ENCODE peak calls at places on chromosomes 5 and 9, in five cellular contexts. S is NCI-H1092 treated with DMSO at 0.1 percent for 48 hours; N is activated T-helper 1 cell treated with Interleukin-2 at 50 U/mL for 16 hours; P is LoVo; Y is activated CD4-positive, CD25-positive, alpha-beta regulatory T cell treated with anti-CD3 and anti-CD28 coated beads, Interleukin-2, amount 50 U/mL, for 16 hours. K is an unnamed sample.

GRCh38 chr9:68750179-68750685 is 45.2 kb downstream of the PIP5K1B start:
- DNase-seq in Y (no peak), S (no peak), P (no peak), N (no peak), K (no peak)

GRCh38 chr5:154937718-154938466 is at the start of gene GEMIN5:
- DNase-seq in N (peak), P (peak), S (peak), Y (peak), K (peak)

GRCh38 chr5:157126-157715 is 34.1 kb upstream of the LRRC14B start:
- DNase-seq in N (no peak), S (no peak), P (no peak), Y (no peak), K (no peak)

GRCh38 chr9:136307215-136307750 is 3.4 kb upstream of the CCDC187 start:
- DNase-seq in S (no peak), P (no peak), N (no peak), Y (no peak), K (no peak)

GRCh38 chr5:132013006-132013689 is 1.7 kb upstream of the ACSL6 start:
- DNase-seq in P (no peak), S (no peak), N (no peak), Y (no peak), K (no peak)

GRCh38 chr9:136769710-136770191 is 5.4 kb upstream of the LCN15 start:
- DNase-seq in N (no peak), P (peak), Y (no peak), S (peak), K (peak)

GRCh38 chr5:122063836-122064235 is 14.2 kb downstream of the LOX start:
- DNase-seq in N (no peak), S (no peak), P (no peak), Y (no peak), K (no peak)

GRCh38 chr5:61824396-61824795 is 481.6 kb upstream of the KIF2A start:
- DNase-seq in S (no peak), N (no peak), P (no peak), Y (no peak), K (no peak)

GRCh38 chr5:179905144-179905526 is 2.6 kb downstream of the TBC1D9B start:
- DNase-seq in P (no peak), Y (no peak), S (no peak), N (no peak), K (no peak)

GRCh38 chr9:101736723-101737122 is 1.7 kb downstream of the GRIN3A start:
- DNase-seq in P (no peak), S (no peak), Y (no peak), N (no peak), K (peak)

GRCh38 chr5:59767753-59768159 is 125.8 kb downstream of the PDE4D start:
- DNase-seq in P (no peak), S (no peak), N (no peak), Y (no peak), K (no peak)

GRCh38 chr5:134784946-134785620 is 26.5 kb downstream of the DDX46 start:
- DNase-seq in Y (no peak), S (no peak), N (no peak), P (no peak), K (no peak)

GRCh38 chr5:68187268-68188055 is 28.1 kb upstream of the PIK3R1 start:
- DNase-seq in N (no peak), Y (no peak), P (no peak), S (peak), K (peak)

GRCh38 chr9:91253488-91253887 is 108.2 kb downstream of the AUH start:
- DNase-seq in Y (no peak), S (no peak), N (no peak), P (no peak), K (no peak)

GRCh38 chr9:133347515-133347984 is 381 bp downstream of the MED22 start:
- DNase-seq in P (peak), Y (no peak), N (no peak), S (peak), K (peak)

GRCh38 chr5:57171818-57172465 is 1.9 kb upstream of the GPBP1 start:
- DNase-seq in P (peak), N (no peak), Y (no peak), S (no peak), K (no peak)

GRCh38 chr9:89955144-89955543 is 350.3 kb downstream of the GADD45G start:
- DNase-seq in N (no peak), Y (no peak), S (no peak), P (no peak), K (no peak)

GRCh38 chr5:140557136-140557805 is at the start of gene SRA1:
- DNase-seq in N (peak), P (peak), Y (peak), S (peak), K (peak)

GRCh38 chr9:76395381-76395780 is 1.2 kb upstream of the RFK start:
- DNase-seq in S (no peak), P (no peak), N (no peak), Y (no peak), K (no peak)

GRCh38 chr5:169071-169727 is 22.1 kb upstream of the LRRC14B start:
- DNase-seq in P (no peak), Y (no peak), N (no peak), S (no peak), K (no peak)

GRCh38 chr9:134634190-134634589 is 7.4 kb upstream of the COL5A1 start:
- DNase-seq in P (no peak), N (no peak), Y (no peak), S (no peak), K (no peak)

GRCh38 chr9:129284607-129285291 is 106.7 kb upstream of the IER5L start:
- DNase-seq in P (no peak), Y (no peak), S (no peak), N (no peak), K (no peak)

GRCh38 chr9:26779072-26779471 is 113.5 kb downstream of the CAAP1 start:
- DNase-seq in P (peak), Y (no peak), S (no peak), N (no peak), K (no peak)

GRCh38 chr9:88697764-88698436 is 162.9 kb downstream of the NXNL2 start:
- DNase-seq in S (no peak), P (no peak), Y (no peak), N (no peak), K (no peak)

GRCh38 chr5:113040672-113041071 is 64.1 kb downstream of the DCP2 start:
- DNase-seq in P (no peak), N (no peak), Y (no peak), S (no peak), K (no peak)

K was measured in neural crest cell.